ENCODE peak calls at places on chromosome 14, in five cellular contexts. F, Y, J, N and L are unnamed samples.

GRCh38 chr14:56036353-56036752 is 81.9 kb upstream of the PELI2 start:
- DNase-seq in F (no peak), Y (no peak), J (no peak), N (no peak), L (no peak)

GRCh38 chr14:53630336-53630735 is 326.3 kb downstream of the BMP4 start:
- DNase-seq in F (no peak), Y (peak), J (no peak), N (no peak), L (peak)

GRCh38 chr14:63493246-63493645 is 49.9 kb downstream of the PPP2R5E start:
- DNase-seq in F (peak), Y (no peak), J (no peak), N (peak), L (peak)

GRCh38 chr14:51094282-51094821 is 553 bp downstream of the TRIM9 start:
- DNase-seq in F (no peak), Y (peak), J (no peak), N (no peak), L (no peak)

GRCh38 chr14:78902010-78902623 is 731.9 kb downstream of the NRXN3 start:
- DNase-seq in F (peak), Y (no peak), J (no peak), N (peak), L (peak)

GRCh38 chr14:99524091-99524661 is 43.0 kb downstream of the CCNK start:
- DNase-seq in F (no peak), Y (no peak), J (no peak), N (no peak), L (no peak)

GRCh38 chr14:104213301-104214034 is 75.1 kb downstream of the KIF26A start:
- DNase-seq in F (no peak), Y (no peak), J (no peak), N (no peak), L (no peak)

GRCh38 chr14:103847954-103848719 is 762 bp upstream of the PPP1R13B start:
- DNase-seq in F (no peak), Y (peak), J (no peak), N (no peak), L (no peak)